ENCODE peak calls at places on chromosomes 6 and 20, in five cellular contexts. J is GF-D8, L is gastrocnemius medialis, S is left cardiac atrium, H is occipital lobe. K is an unnamed sample.
A peak's percentile ranks its signal among the peaks of the same experiment; 100 is the strongest.

GRCh38 chr20:18012901-18013300 is 44.1 kb downstream of the MGME1 start:
- DNase-seq in J (no peak), H (no peak), L (no peak), S (no peak), K (no peak)

GRCh38 chr6:73042892-73043291 is 182.4 kb downstream of the KHDC1L start:
- DNase-seq in L (no peak), H (no peak), J (no peak), S (no peak), K (no peak)

GRCh38 chr20:13492001-13492480 is 146.7 kb downstream of the TASP1 start:
- DNase-seq in H (no peak), S (peak; percentile 39), L (peak; percentile 53), J (no peak), K (no peak)

GRCh38 chr20:51076841-51077543 is 54.1 kb upstream of the KCNG1 start:
- DNase-seq in L (no peak), H (no peak), J (no peak), S (no peak), K (no peak)

GRCh38 chr6:108589244-108589730 is 28.6 kb downstream of the FOXO3 start:
- DNase-seq in S (peak; percentile 71), J (no peak), L (peak; percentile 93), H (peak; percentile 53), K (peak; percentile 75)

GRCh38 chr20:62666736-62667529 is 24.6 kb downstream of the SLCO4A1 start:
- DNase-seq in S (peak; percentile 76), L (peak; percentile 48), J (no peak), H (peak; percentile 42), K (peak; percentile 19)

GRCh38 chr6:41502607-41503434 is 43.4 kb upstream of the FOXP4 start:
- DNase-seq in L (no peak), H (no peak), S (peak; percentile 56), J (no peak), K (no peak)

GRCh38 chr6:82842721-82843120 is 222.9 kb downstream of the UBE3D start:
- DNase-seq in H (no peak), L (no peak), S (no peak), J (no peak), K (no peak)

GRCh38 chr20:53631909-53632662 is 38.4 kb upstream of the ZNF217 start:
- DNase-seq in S (no peak), H (no peak), L (no peak), J (no peak), K (no peak)

GRCh38 chr6:142478117-142478516 is 176.3 kb downstream of the ADGRG6 start:
- DNase-seq in H (no peak), J (no peak), S (no peak), L (no peak), K (peak; percentile 65)

GRCh38 chr6:116406678-116407345 is 36.1 kb downstream of the DSE start:
- DNase-seq in S (no peak), H (no peak), J (no peak), L (no peak), K (no peak)

GRCh38 chr6:3782876-3783832 is 31.6 kb upstream of the PXDC1 start:
- DNase-seq in S (no peak), J (no peak), L (peak; percentile 44), H (no peak), K (no peak)

GRCh38 chr6:28165566-28165965 is 23.9 kb downstream of the ZKSCAN8 start:
- DNase-seq in L (no peak), H (no peak), J (no peak), S (no peak), K (peak; percentile 4)

GRCh38 chr20:10438217-10438616 is 3.1 kb downstream of the SLX4IP start:
- DNase-seq in J (no peak), L (no peak), S (no peak), H (no peak), K (no peak)

GRCh38 chr6:18742406-18742805 is 355.3 kb downstream of the RNF144B start:
- DNase-seq in H (no peak), J (no peak), S (no peak), L (no peak), K (no peak)

GRCh38 chr6:35291491-35291890 is 6.1 kb upstream of the DEF6 start:
- DNase-seq in S (no peak), L (no peak), H (no peak), J (no peak), K (no peak)

GRCh38 chr6:75094614-75095321 is 111.1 kb downstream of the COL12A1 start:
- DNase-seq in L (no peak), S (no peak), J (no peak), H (no peak), K (no peak)

GRCh38 chr6:14476793-14477531 is 359.4 kb downstream of the CD83 start:
- DNase-seq in L (peak; percentile 44), H (no peak), S (peak; percentile 60), J (peak; percentile 33), K (peak; percentile 8)

GRCh38 chr20:57480444-57481152 is 44.3 kb downstream of the CTCFL start:
- DNase-seq in L (no peak), H (no peak), S (no peak), J (no peak), K (no peak)

GRCh38 chr6:144151010-144151727 is 852 bp downstream of the STX11 start:
- DNase-seq in S (no peak), H (no peak), J (peak; percentile 50), L (no peak), K (peak; percentile 17)

GRCh38 chr6:38413097-38413800 is 226.5 kb downstream of the BTBD9 start:
- DNase-seq in L (peak; percentile 28), H (no peak), J (no peak), S (peak; percentile 25), K (no peak)

GRCh38 chr6:154510144-154510905 is at the start of gene CNKSR3:
- DNase-seq in J (peak; percentile 84), S (peak; percentile 91), H (peak; percentile 53), L (peak; percentile 71), K (peak; percentile 97)

GRCh38 chr6:32845381-32845884 is 1.6 kb upstream of the PSMB8 start:
- DNase-seq in J (peak; percentile 51), S (no peak), L (no peak), H (no peak), K (peak; percentile 35)

GRCh38 chr20:41023549-41023948 is 5.1 kb upstream of the TOP1 start:
- DNase-seq in L (no peak), H (no peak), S (no peak), J (no peak), K (no peak)

GRCh38 chr6:168937061-168937460 is 316.6 kb downstream of the THBS2 start:
- DNase-seq in S (no peak), H (no peak), J (no peak), L (no peak), K (no peak)

GRCh38 chr6:90610671-90611542 is 24.0 kb upstream of the MAP3K7 start:
- DNase-seq in J (no peak), S (peak; percentile 52), L (peak; percentile 37), H (peak; percentile 56), K (peak; percentile 67)

GRCh38 chr6:44676826-44677433 is 289.4 kb downstream of the CDC5L start:
- DNase-seq in L (no peak), H (no peak), J (no peak), S (no peak), K (no peak)

GRCh38 chr6:4210619-4211419 is 75.4 kb upstream of the ECI2 start:
- DNase-seq in L (peak; percentile 25), J (peak; percentile 17), H (no peak), S (peak; percentile 41), K (peak; percentile 70)

GRCh38 chr20:49591217-49591865 is 23.4 kb upstream of the PTGIS start:
- DNase-seq in L (no peak), H (no peak), J (no peak), S (peak; percentile 59), K (no peak)

GRCh38 chr6:15536201-15536955 is 126.5 kb downstream of the DTNBP1 start:
- DNase-seq in J (no peak), S (no peak), L (no peak), H (no peak), K (no peak)

GRCh38 chr6:169691260-169691659 is 10.6 kb downstream of the WDR27 start:
- DNase-seq in L (no peak), J (no peak), H (no peak), S (no peak), K (no peak)

GRCh38 chr20:48034754-48035153 is 249.5 kb upstream of the SULF2 start:
- DNase-seq in H (no peak), S (no peak), J (no peak), L (no peak), K (no peak)

GRCh38 chr6:98924647-98925046 is 23.1 kb downstream of the FBXL4 start:
- DNase-seq in H (no peak), L (peak; percentile 17), S (peak; percentile 24), J (no peak), K (peak; percentile 76)

GRCh38 chr6:133512410-133513016 is 271.4 kb downstream of the EYA4 start:
- DNase-seq in J (no peak), S (peak; percentile 37), L (peak; percentile 37), H (peak; percentile 16), K (peak; percentile 57)

GRCh38 chr6:33391278-33392167 is at the start of gene KIFC1:
- DNase-seq in L (peak; percentile 99), H (peak; percentile 100), S (peak; percentile 99), J (peak; percentile 99), K (peak; percentile 100)

GRCh38 chr6:43076093-43076927 is at the start of gene PTK7:
- DNase-seq in S (peak; percentile 29), H (no peak), J (no peak), L (no peak), K (peak; percentile 77)

GRCh38 chr6:2680264-2680908 is 70.3 kb downstream of the MYLK4 start:
- DNase-seq in S (no peak), J (no peak), L (no peak), H (no peak), K (no peak)

GRCh38 chr6:102197211-102197610 is 803.7 kb downstream of the GRIK2 start:
- DNase-seq in S (no peak), H (no peak), L (no peak), J (no peak), K (peak; percentile 10)

K was measured in DMS53.